ENCODE peak calls at places on chromosomes 5 and 9, in eight cellular contexts. J is neural crest cell, K is fibroblast of lung, P is NB4, H is HCT116, M is heart right ventricle, I is heart left ventricle, G is progenitor cell of endocrine pancreas. O is an unnamed sample.

GRCh38 chr9:120439147-120439546 is 140.8 kb downstream of the CDK5RAP2 start:
- DNase-seq in J (no peak), K (no peak), P (peak), H (no peak), M (no peak), I (no peak), G (no peak), O (no peak)

GRCh38 chr5:121979691-121980090 is 17.9 kb downstream of the SRFBP1 start:
- DNase-seq in J (no peak), K (no peak), P (peak), H (no peak), M (no peak), I (no peak), G (no peak), O (no peak)

GRCh38 chr5:100270323-100270771 is 264.8 kb upstream of the FAM174A start:
- DNase-seq in J (no peak), K (peak), P (no peak), H (no peak), M (no peak), I (no peak), G (no peak), O (no peak)

GRCh38 chr5:100430268-100430900 is 104.8 kb upstream of the FAM174A start:
- DNase-seq in J (peak), K (peak), P (peak), H (peak), M (peak), I (peak), G (peak), O (no peak)

GRCh38 chr5:172886974-172887491 is 53.0 kb downstream of the ERGIC1 start:
- DNase-seq in J (no peak), K (peak), P (peak), H (no peak), M (peak), I (peak), G (no peak), O (peak)

GRCh38 chr9:118271936-118272335 is 567.7 kb downstream of the TLR4 start:
- DNase-seq in J (no peak), K (peak), P (no peak), H (no peak), M (no peak), I (no peak), G (no peak), O (no peak)

GRCh38 chr5:120985526-120985925 is 521.4 kb downstream of the PRR16 start:
- DNase-seq in J (no peak), K (no peak), P (no peak), H (no peak), M (no peak), I (no peak), G (no peak), O (no peak)

GRCh38 chr9:87677776-87678587 is 47.9 kb upstream of the CTSL start:
- DNase-seq in J (no peak), K (no peak), P (no peak), H (no peak), M (no peak), I (no peak), G (no peak), O (no peak)

GRCh38 chr9:120873512-120873911 is 3.5 kb downstream of the PHF19 start:
- DNase-seq in J (no peak), K (peak), P (no peak), H (peak), M (no peak), I (no peak), G (no peak), O (no peak)

GRCh38 chr5:10756539-10756938 is 4.5 kb downstream of the DAP start:
- DNase-seq in J (no peak), K (peak), P (no peak), H (no peak), M (no peak), I (no peak), G (no peak), O (no peak)

GRCh38 chr5:172078726-172079345 is 72.4 kb upstream of the FBXW11 start:
- DNase-seq in J (no peak), K (peak), P (peak), H (no peak), M (no peak), I (peak), G (no peak), O (peak)

GRCh38 chr9:79568337-79569084 is 3.3 kb upstream of the TLE4 start:
- DNase-seq in J (no peak), K (no peak), P (no peak), H (no peak), M (no peak), I (no peak), G (no peak), O (no peak)

GRCh38 chr5:133790898-133791297 is 177.5 kb downstream of the C5orf15 start:
- DNase-seq in J (no peak), K (no peak), P (no peak), H (no peak), M (no peak), I (no peak), G (no peak), O (no peak)

GRCh38 chr5:176560364-176560763 is 11.2 kb downstream of the CDHR2 start:
- DNase-seq in J (no peak), K (no peak), P (no peak), H (no peak), M (no peak), I (no peak), G (no peak), O (no peak)

GRCh38 chr9:37062331-37062730 is 28.3 kb upstream of the PAX5 start:
- DNase-seq in J (no peak), K (no peak), P (peak), H (no peak), M (no peak), I (no peak), G (no peak), O (no peak)

GRCh38 chr9:127963359-127964064 is 17.3 kb downstream of the EEIG1 start:
- DNase-seq in J (no peak), K (no peak), P (no peak), H (no peak), M (no peak), I (peak), G (no peak), O (no peak)
- TF ChIP-seq CTCF in J (no peak), K (no peak), P (no peak), H (no peak), M (no peak), I (no peak), G (no peak), O (no peak)

GRCh38 chr5:157069949-157070348 is 11.0 kb upstream of the HAVCR1 start:
- DNase-seq in J (no peak), K (no peak), P (no peak), H (no peak), M (no peak), I (no peak), G (no peak), O (no peak)
- TF ChIP-seq CTCF in J (peak), K (no peak), P (no peak), H (peak), M (no peak), I (no peak), G (peak), O (no peak)

GRCh38 chr5:163260961-163261360 is 176.4 kb upstream of the CCNG1 start:
- DNase-seq in J (no peak), K (no peak), P (no peak), H (no peak), M (no peak), I (no peak), G (no peak), O (no peak)

GRCh38 chr5:163261647-163262269 is 175.6 kb upstream of the CCNG1 start:
- DNase-seq in J (no peak), K (no peak), P (no peak), H (no peak), M (no peak), I (no peak), G (no peak), O (no peak)

GRCh38 chr5:163260471-163260870 is 176.9 kb upstream of the CCNG1 start:
- DNase-seq in J (no peak), K (no peak), P (no peak), H (no peak), M (no peak), I (no peak), G (no peak), O (no peak)

DNA sequence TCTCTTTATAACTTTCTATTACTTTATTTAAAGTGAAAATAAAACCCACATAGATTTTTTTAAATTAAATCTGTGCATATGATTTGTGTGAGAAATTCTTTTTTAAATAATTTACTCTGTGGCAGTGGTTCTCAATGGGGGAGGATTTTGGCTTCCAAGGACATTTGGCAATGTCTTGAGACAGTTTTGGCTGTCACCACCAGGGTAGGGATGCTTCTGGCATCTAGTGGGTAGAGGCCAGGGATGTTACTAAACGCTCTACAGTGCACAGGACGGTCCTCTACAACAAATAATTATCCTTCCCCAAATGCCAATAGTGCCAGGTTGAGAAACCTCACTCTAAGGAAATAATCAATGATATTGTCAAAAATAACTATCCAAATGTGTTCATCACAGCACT is 177.9 kb upstream of the CCNG1 start:
- DNase-seq in J (no peak), K (no peak), P (no peak), H (no peak), M (no peak), I (no peak), G (no peak), O (no peak)
- TF ChIP-seq CTCF in J (no peak), K (no peak), P (no peak), H (no peak), M (no peak), I (no peak), G (no peak), O (no peak)

GRCh38 chr5:14830210-14831005 is 41.2 kb downstream of the ANKH start:
- DNase-seq in J (no peak), K (no peak), P (no peak), H (no peak), M (no peak), I (peak), G (no peak), O (no peak)
- TF ChIP-seq CTCF in J (no peak), K (no peak), P (no peak), H (no peak), M (no peak), I (no peak), G (no peak), O (no peak)